ENCODE peak calls at places on chromosomes 13 and 19, in ten cellular contexts. N is tibial artery, P is IMR-90, C is lower lobe of right lung, J is psoas muscle, X is bronchial epithelial cell, Q is fibroblast of pulmonary artery, V is endothelial cell, B is tibial nerve, Y is GM23338. F is an unnamed sample.
A peak's percentile ranks its signal among the peaks of the same experiment; 100 is the strongest.

GRCh38 chr13:68927387-68928026 is 1180.1 kb upstream of the ATXN8OS start:
- DNase-seq in Q (no peak), N (no peak), C (no peak), J (no peak), P (no peak), B (no peak), X (peak; percentile 3), Y (peak; percentile 86), V (peak; percentile 44), F (peak; percentile 2)

GRCh38 chr13:78680064-78680463 is 21.1 kb upstream of the OBI1 start:
- DNase-seq in X (no peak), N (no peak), Y (no peak), Q (no peak), B (no peak), V (no peak), P (no peak), C (no peak), J (no peak), F (no peak)

GRCh38 chr13:29497137-29497654 is 98.3 kb downstream of the SLC7A1 start:
- DNase-seq in N (no peak), J (no peak), B (peak; percentile 35), C (no peak), V (no peak), X (no peak), P (peak; percentile 65), Y (no peak), Q (peak; percentile 85), F (peak; percentile 22)

GRCh38 chr13:103188688-103189326 is 122.6 kb upstream of the SLC10A2 start:
- DNase-seq in P (no peak), Y (peak; percentile 57), N (no peak), Q (peak; percentile 60), B (no peak), X (peak; percentile 46), V (no peak), J (no peak), C (no peak), F (peak; percentile 23)

GRCh38 chr13:66704110-66704509 is 526.0 kb downstream of the PCDH9 start:
- DNase-seq in Q (no peak), B (no peak), P (no peak), V (no peak), C (no peak), X (no peak), J (no peak), Y (no peak), N (no peak), F (no peak)

GRCh38 chr13:95091755-95092154 is 209.5 kb downstream of the ABCC4 start:
- DNase-seq in X (no peak), V (no peak), Y (no peak), C (no peak), J (no peak), B (no peak), Q (no peak), N (no peak), P (no peak), F (no peak)

GRCh38 chr13:30796833-30797601 is 61.7 kb downstream of the ALOX5AP start:
- DNase-seq in X (peak; percentile 90), Y (no peak), J (no peak), B (no peak), C (no peak), V (no peak), Q (peak; percentile 58), N (no peak), P (peak; percentile 44), F (no peak)

GRCh38 chr13:28753208-28753892 is 34.6 kb upstream of the SLC46A3 start:
- DNase-seq in C (peak; percentile 63), N (peak; percentile 58), Y (peak; percentile 86), V (no peak), J (no peak), Q (peak; percentile 95), P (peak; percentile 91), B (peak; percentile 16), X (peak; percentile 91), F (peak; percentile 91)

GRCh38 chr19:39166571-39167391 is 30.0 kb upstream of the NCCRP1 start:
- DNase-seq in J (peak; percentile 65), P (no peak), N (peak; percentile 37), V (no peak), B (no peak), Q (no peak), Y (no peak), C (peak; percentile 90), X (peak; percentile 49), F (no peak)

GRCh38 chr13:77544365-77544764 is 8.9 kb downstream of the SCEL start:
- DNase-seq in P (no peak), B (peak; percentile 25), N (peak; percentile 44), Y (no peak), V (no peak), X (peak; percentile 31), Q (peak; percentile 78), J (peak; percentile 58), C (no peak), F (peak; percentile 59)

GRCh38 chr19:15300533-15301194 is 31.7 kb downstream of the BRD4 start:
- DNase-seq in C (no peak), X (no peak), N (no peak), J (no peak), P (peak; percentile 88), Y (no peak), V (no peak), Q (peak; percentile 77), B (no peak), F (peak; percentile 86)

GRCh38 chr13:34826432-34826831 is 115.6 kb upstream of the NBEA start:
- DNase-seq in C (no peak), B (no peak), V (no peak), N (no peak), X (no peak), P (no peak), Y (no peak), J (no peak), Q (no peak), F (no peak)

GRCh38 chr13:50224534-50224933 is 209.3 kb downstream of the KCNRG start:
- DNase-seq in V (no peak), X (peak; percentile 96), J (no peak), C (no peak), Q (peak; percentile 49), N (no peak), Y (no peak), P (peak; percentile 51), B (no peak), F (peak; percentile 90)

GRCh38 chr19:23439623-23440022 is 44.4 kb upstream of the ZNF91 start:
- DNase-seq in V (no peak), B (no peak), Q (no peak), Y (peak; percentile 66), X (no peak), P (no peak), C (no peak), N (no peak), J (no peak), F (peak; percentile 7)

GRCh38 chr19:11261902-11262839 is at the start of gene DOCK6:
- DNase-seq in P (no peak), Q (no peak), Y (peak; percentile 71), N (no peak), X (no peak), B (no peak), J (peak; percentile 49), V (peak; percentile 54), C (no peak), F (no peak)
- TF ChIP-seq CTCF in P (peak; percentile 38), Q (peak; percentile 25), Y (peak; percentile 49), N (peak; percentile 39), X (peak; percentile 44), B (peak; percentile 68), J (peak; percentile 21), V (no peak), C (peak; percentile 41), F (no peak)

GRCh38 chr13:19960673-19961015 is 2.1 kb downstream of the ZMYM2 start:
- DNase-seq in V (no peak), J (no peak), B (no peak), P (no peak), N (no peak), Q (peak; percentile 8), Y (no peak), X (peak; percentile 11), C (no peak), F (no peak)

GRCh38 chr13:19958119-19959111 is at the start of gene ZMYM2:
- DNase-seq in P (peak; percentile 95), Q (peak; percentile 98), B (peak; percentile 96), Y (peak; percentile 96), X (peak; percentile 81), J (peak; percentile 99), N (peak; percentile 96), C (peak; percentile 99), V (peak; percentile 100), F (peak; percentile 94)

GRCh38 chr13:19959831-19960672 is 1.5 kb downstream of the ZMYM2 start:
- DNase-seq in C (peak; percentile 90), Y (peak; percentile 94), B (peak; percentile 62), Q (peak; percentile 93), X (peak; percentile 88), P (peak; percentile 90), V (peak; percentile 76), N (peak; percentile 88), J (peak; percentile 83), F (peak; percentile 89)

GRCh38 chr13:19957320-19958118 is 1.0 kb upstream of the ZMYM2 start:
- DNase-seq in Q (peak; percentile 84), P (peak; percentile 18), N (peak; percentile 79), Y (peak; percentile 91), V (peak; percentile 75), B (peak; percentile 69), C (peak; percentile 83), J (peak; percentile 67), X (peak; percentile 66), F (peak; percentile 88)

GRCh38 chr13:19959141-19959830 is 759 bp downstream of the ZMYM2 start:
- DNase-seq in Y (peak; percentile 61), C (peak; percentile 78), P (peak; percentile 39), X (peak; percentile 23), Q (peak; percentile 51), V (peak; percentile 59), J (peak; percentile 62), B (peak; percentile 21), N (peak; percentile 46), F (peak; percentile 29)
- TF ChIP-seq CTCF in Y (no peak), C (no peak), P (peak; percentile 24), X (peak; percentile 16), Q (no peak), V (no peak), J (no peak), B (no peak), N (peak; percentile 29), F (no peak)

DNA sequence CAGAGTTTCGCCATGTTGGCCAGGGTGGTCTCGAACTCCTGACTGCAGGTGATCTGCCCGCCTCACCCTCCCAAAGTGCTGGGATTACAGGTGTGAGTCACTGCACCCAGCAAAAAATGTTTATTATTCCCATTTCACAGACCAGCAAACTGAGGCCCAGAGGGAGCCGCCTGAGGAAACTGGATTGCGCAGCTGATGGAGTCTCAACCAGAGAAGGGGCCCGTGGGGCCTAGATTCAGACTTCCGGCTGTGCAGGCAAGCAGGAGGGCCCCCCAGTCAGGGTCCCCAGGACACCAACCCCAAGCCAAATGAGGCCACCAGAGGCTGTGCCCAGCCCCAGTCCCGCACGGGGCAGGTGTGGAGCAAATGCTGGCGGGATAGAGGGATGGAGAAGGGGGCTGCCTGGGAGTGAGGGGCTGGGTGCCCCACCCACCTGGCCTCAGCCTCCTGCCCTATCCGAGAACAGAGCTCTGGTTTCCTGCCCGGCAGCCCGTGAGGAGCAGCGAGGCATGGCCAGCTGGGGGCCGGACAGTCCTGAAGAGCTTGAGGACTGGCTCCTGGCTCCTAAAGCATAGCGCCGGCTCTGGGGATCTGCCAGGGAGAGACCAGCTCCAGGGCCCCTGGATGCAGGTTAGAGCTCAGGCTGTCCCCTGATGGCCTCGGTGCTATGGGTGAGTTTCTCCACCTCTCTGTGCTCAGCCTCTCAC is 22.0 kb downstream of the MISP start:
- DNase-seq in V (peak; percentile 35), Q (no peak), B (no peak), P (no peak), N (no peak), J (no peak), X (no peak), C (no peak), Y (peak; percentile 72), F (no peak)
- TF ChIP-seq CTCF in V (no peak), Q (no peak), B (no peak), P (no peak), N (no peak), J (no peak), X (no peak), C (no peak), Y (peak; percentile 11), F (no peak)

GRCh38 chr13:81142306-81142999 is 801.5 kb upstream of the SPRY2 start:
- DNase-seq in P (no peak), B (no peak), X (no peak), V (no peak), N (no peak), C (no peak), Q (no peak), Y (peak; percentile 28), J (no peak), F (no peak)
- TF ChIP-seq CTCF in P (no peak), B (no peak), X (no peak), V (peak; percentile 8), N (no peak), C (no peak), Q (no peak), Y (no peak), J (no peak), F (no peak)